ENCODE peak calls at places on chromosomes 16 and 17, in six cellular contexts. U is left ventricle myocardium inferior, V is astrocyte, X is sigmoid colon, C is Peyer's patch, W is heart left ventricle. F is an unnamed sample. For H3K9me3, the result is how much of the 10 kb centered on the place peaks cover.

GRCh38 chr17:57097832-57098421 is 12.9 kb downstream of the AKAP1 start:
- DNase-seq in U (no peak), V (peak), X (peak), C (no peak), W (peak), F (no peak)

GRCh38 chr16:1978476-1979120 is 2.7 kb downstream of the NOXO1 start:
- DNase-seq in U (no peak), V (no peak), X (no peak), C (peak), W (no peak), F (no peak)

GRCh38 chr16:17348826-17349225 is 121.9 kb downstream of the XYLT1 start:
- DNase-seq in U (no peak), V (no peak), X (no peak), C (no peak), W (no peak), F (no peak)

GRCh38 chr17:4597975-4598374 is 13.6 kb downstream of the SMTNL2 start:
- DNase-seq in U (peak), V (no peak), X (no peak), C (no peak), W (peak), F (no peak)

GRCh38 chr16:64892843-64893242 is 229.0 kb downstream of the CDH11 start:
- DNase-seq in U (no peak), V (peak), X (no peak), C (no peak), W (no peak), F (no peak)

GRCh38 chr16:67883872-67884261 is 818 bp upstream of the NRN1L start:
- DNase-seq in U (peak), V (no peak), X (peak), C (peak), W (peak), F (no peak)

GRCh38 chr17:74260525-74260850 is 13.5 kb upstream of the DNAI2 start:
- DNase-seq in U (no peak), V (no peak), X (no peak), C (no peak), W (no peak), F (no peak)

GRCh38 chr17:2094891-2095535 is 40.1 kb downstream of the HIC1 start:
- DNase-seq in U (peak), V (peak), X (peak), C (no peak), W (peak), F (no peak)

GRCh38 chr17:14297161-14297851 is 3.6 kb upstream of the HS3ST3B1 start:
- DNase-seq in U (peak), V (no peak), X (no peak), C (peak), W (peak), F (no peak)

GRCh38 chr16:14148569-14148968 is 77.5 kb downstream of the MRTFB start:
- DNase-seq in U (no peak), V (peak), X (no peak), C (no peak), W (no peak), F (no peak)

GRCh38 chr16:64089697-64090096 is 1032.2 kb downstream of the CDH11 start:
- DNase-seq in U (no peak), V (no peak), X (no peak), C (no peak), W (no peak), F (no peak)

GRCh38 chr17:74832421-74832820 is 27.3 kb downstream of the GRIN2C start:
- DNase-seq in U (no peak), V (no peak), X (no peak), C (no peak), W (no peak), F (no peak)

GRCh38 chr16:52128407-52128806 is 418.5 kb downstream of the TOX3 start:
- DNase-seq in U (no peak), V (no peak), X (no peak), C (no peak), W (no peak), F (no peak)

GRCh38 chr16:57252148-57252721 is 7.2 kb downstream of the ARL2BP start:
- DNase-seq in U (no peak), V (no peak), X (no peak), C (no peak), W (no peak), F (no peak)

GRCh38 chr17:5115673-5116651 is at the start of gene USP6:
- DNase-seq in U (no peak), V (no peak), X (no peak), C (no peak), W (no peak), F (peak)

GRCh38 chr17:927611-928461 is 51.7 kb downstream of the NXN start:
- DNase-seq in U (no peak), V (peak), X (peak), C (no peak), W (no peak), F (no peak)

GRCh38 chr16:27828671-27829070 is 234.8 kb downstream of the GSG1L start:
- DNase-seq in U (no peak), V (no peak), X (peak), C (peak), W (no peak), F (no peak)

GRCh38 chr17:56310780-56311179 is 157.5 kb downstream of the ANKFN1 start:
- DNase-seq in U (no peak), V (no peak), X (no peak), C (no peak), W (no peak), F (no peak)

GRCh38 chr17:34226011-34226410 is 29.1 kb upstream of the CCL2 start:
- DNase-seq in U (no peak), V (peak), X (no peak), C (no peak), W (no peak), F (no peak)

GRCh38 chr16:4288148-4288921 is 15.5 kb upstream of the TFAP4 start:
- DNase-seq in U (peak), V (peak), X (peak), C (peak), W (peak), F (no peak)

GRCh38 chr16:3971261-3971660 is 90.7 kb upstream of the CREBBP start:
- DNase-seq in U (no peak), V (peak), X (no peak), C (no peak), W (no peak), F (no peak)

GRCh38 chr17:45296003-45296832 is 20.6 kb downstream of the MAP3K14 start:
- DNase-seq in U (peak), V (peak), X (no peak), C (no peak), W (peak), F (no peak)

GRCh38 chr17:50151937-50152547 is 1.6 kb upstream of the PPP1R9B start:
- DNase-seq in U (peak), V (peak), X (peak), C (peak), W (peak), F (peak)

GRCh38 chr17:78174332-78174869 is 6.0 kb downstream of the SYNGR2 start:
- DNase-seq in U (peak), V (no peak), X (peak), C (peak), W (peak), F (no peak)

GRCh38 chr16:9790199-9790598 is 392.0 kb downstream of the GRIN2A start:
- DNase-seq in U (no peak), V (no peak), X (no peak), C (no peak), W (no peak), F (no peak)

GRCh38 chr16:672851-673250 is 2.6 kb upstream of the RHBDL1 start:
- DNase-seq in U (no peak), V (no peak), X (no peak), C (no peak), W (no peak), F (no peak)

GRCh38 chr16:1420111-1420539 is 422 bp downstream of the UQCC4 start:
- DNase-seq in U (no peak), V (no peak), X (no peak), C (peak), W (peak), F (no peak)

GRCh38 chr17:52138350-52138749 is 20.2 kb downstream of the CA10 start:
- DNase-seq in U (no peak), V (no peak), X (no peak), C (no peak), W (no peak), F (no peak)

GRCh38 chr16:71214771-71215381 is 15.6 kb downstream of the HYDIN start:
- DNase-seq in U (no peak), V (no peak), X (no peak), C (no peak), W (no peak), F (no peak)

GRCh38 chr17:10192963-10193362 is 5.4 kb downstream of the GAS7 start:
- DNase-seq in U (no peak), V (peak), X (no peak), C (no peak), W (peak), F (no peak)

GRCh38 chr16:48539485-48540221 is 70.3 kb downstream of the N4BP1 start:
- DNase-seq in U (no peak), V (no peak), X (peak), C (no peak), W (no peak), F (no peak)

GRCh38 chr17:65662166-65662565 is 100.7 kb upstream of the AXIN2 start:
- DNase-seq in U (no peak), V (peak), X (no peak), C (no peak), W (no peak), F (no peak)

GRCh38 chr16:56838622-56839337 is 26.2 kb upstream of the SLC12A3 start:
- DNase-seq in U (no peak), V (no peak), X (no peak), C (no peak), W (no peak), F (no peak)

GRCh38 chr17:54172654-54173316 is 350.1 kb downstream of the KIF2B start:
- DNase-seq in U (no peak), V (peak), X (no peak), C (no peak), W (no peak), F (no peak)
- TF ChIP-seq CTCF in U (peak), V (peak), X (peak), C (no peak), W (peak), F (peak)

GRCh38 chr17:16617481-16618060 is 36.1 kb downstream of the ZNF624 start:
- DNase-seq in U (no peak), V (no peak), X (no peak), C (no peak), W (no peak), F (no peak)

GRCh38 chr17:16623282-16623681 is 30.4 kb downstream of the ZNF624 start:
- DNase-seq in U (no peak), V (no peak), X (no peak), C (no peak), W (no peak), F (no peak)

GRCh38 chr17:16622540-16623277 is 30.9 kb downstream of the ZNF624 start:
- DNase-seq in U (no peak), V (no peak), X (no peak), C (no peak), W (no peak), F (no peak)
- H3K9me3 ChIP-seq in U (half or more), V (half or more), X (under half), C (half or more), W (half or more), F (under half)

DNA sequence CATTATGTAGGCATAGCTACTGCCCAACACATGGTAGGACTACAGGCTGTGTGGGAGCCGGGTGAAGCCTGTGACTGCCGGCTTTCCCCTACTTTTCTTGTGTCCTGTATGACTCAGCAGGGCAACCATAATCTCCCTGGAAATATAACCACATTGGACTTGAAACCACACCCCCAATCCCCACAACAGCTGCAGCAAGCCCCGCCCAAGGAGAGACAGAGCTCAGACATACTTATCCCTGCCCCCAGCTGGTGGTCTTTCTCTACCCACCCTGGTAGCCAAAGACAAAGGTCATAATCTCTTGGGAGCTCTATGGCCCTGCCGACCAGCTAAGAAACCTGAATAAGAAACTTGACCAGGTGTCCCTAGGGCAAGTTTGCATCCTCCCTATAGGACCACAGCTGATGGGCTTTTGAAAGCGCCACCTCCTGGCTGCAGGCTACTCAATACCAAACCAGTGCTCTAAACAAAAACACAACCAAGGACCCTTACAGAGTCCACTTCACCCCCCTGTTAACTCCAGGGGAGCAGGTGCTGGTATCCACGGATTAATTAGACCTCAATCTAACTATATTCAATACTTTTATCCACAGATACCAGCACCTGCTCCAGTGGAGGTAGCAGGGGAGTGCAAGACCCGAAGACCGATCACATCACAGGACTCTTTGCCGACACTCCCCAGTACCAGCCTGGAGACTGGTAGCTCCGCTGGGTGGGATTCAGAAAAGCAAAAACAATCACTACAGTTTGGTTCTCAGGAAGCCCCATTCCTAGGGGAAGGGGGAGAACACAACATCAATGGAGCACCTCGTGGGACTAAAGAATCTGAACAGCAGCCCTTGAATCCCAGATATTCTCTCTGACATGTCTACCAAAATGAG is 91.2 kb downstream of the IRX5 start:
- DNase-seq in U (no peak), V (peak), X (no peak), C (no peak), W (no peak), F (no peak)
- TF ChIP-seq CTCF in U (no peak), V (no peak), X (no peak), C (no peak), W (no peak), F (peak)

GRCh38 chr16:35184356-35184870 is 1725.0 kb downstream of the TP53TG3F start:
- DNase-seq in U (no peak), V (no peak), X (no peak), C (no peak), W (no peak), F (no peak)

GRCh38 chr16:35180970-35181369 is 1721.6 kb downstream of the TP53TG3F start:
- DNase-seq in U (no peak), V (no peak), X (no peak), C (no peak), W (no peak), F (no peak)

GRCh38 chr16:35181422-35182030 is 1722.1 kb downstream of the TP53TG3F start:
- DNase-seq in U (no peak), V (no peak), X (no peak), C (no peak), W (no peak), F (no peak)

GRCh38 chr16:35182943-35183550 is 1723.6 kb downstream of the TP53TG3F start:
- DNase-seq in U (no peak), V (no peak), X (no peak), C (peak), W (no peak), F (no peak)

GRCh38 chr16:35182043-35182677 is 1722.7 kb downstream of the TP53TG3F start:
- DNase-seq in U (no peak), V (no peak), X (no peak), C (no peak), W (no peak), F (no peak)
- H3K9me3 ChIP-seq in U (under half), V (under half), X (under half), C (under half), W (under half), F (under half)

DNA sequence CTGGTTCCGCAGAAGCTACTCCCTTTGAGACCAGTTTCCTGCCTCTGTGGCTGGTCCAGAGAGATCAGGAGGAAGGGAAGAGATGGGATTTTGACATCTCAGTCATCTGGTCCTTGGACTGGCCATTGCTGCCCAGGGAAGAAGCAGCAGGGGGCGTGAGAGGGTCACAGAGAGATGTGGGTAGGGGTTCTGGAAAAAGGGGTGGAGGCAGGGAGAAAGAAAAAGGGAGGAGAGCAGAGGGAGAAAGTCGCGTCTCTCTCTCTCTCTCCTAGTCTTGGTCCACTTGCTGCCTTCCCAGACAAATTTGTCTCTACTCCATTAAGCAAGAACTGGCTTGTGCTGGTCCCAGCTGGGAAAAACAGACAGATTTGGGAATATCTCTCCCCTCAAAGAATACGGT is 4.4 kb downstream of the SHBG start:
- DNase-seq in U (peak), V (no peak), X (no peak), C (no peak), W (peak), F (no peak)
- TF ChIP-seq CTCF in U (peak), V (peak), X (peak), C (peak), W (peak), F (peak)

GRCh38 chr17:27089929-27090247 is 204.0 kb upstream of the WSB1 start:
- DNase-seq in U (no peak), V (no peak), X (no peak), C (no peak), W (no peak), F (no peak)

GRCh38 chr17:27086526-27086925 is 207.4 kb upstream of the WSB1 start:
- DNase-seq in U (no peak), V (no peak), X (no peak), C (no peak), W (no peak), F (no peak)

GRCh38 chr17:27085517-27085916 is 208.4 kb upstream of the WSB1 start:
- DNase-seq in U (no peak), V (no peak), X (no peak), C (no peak), W (no peak), F (no peak)

GRCh38 chr17:27088767-27089078 is 205.2 kb upstream of the WSB1 start:
- DNase-seq in U (no peak), V (no peak), X (no peak), C (no peak), W (no peak), F (no peak)

DNA sequence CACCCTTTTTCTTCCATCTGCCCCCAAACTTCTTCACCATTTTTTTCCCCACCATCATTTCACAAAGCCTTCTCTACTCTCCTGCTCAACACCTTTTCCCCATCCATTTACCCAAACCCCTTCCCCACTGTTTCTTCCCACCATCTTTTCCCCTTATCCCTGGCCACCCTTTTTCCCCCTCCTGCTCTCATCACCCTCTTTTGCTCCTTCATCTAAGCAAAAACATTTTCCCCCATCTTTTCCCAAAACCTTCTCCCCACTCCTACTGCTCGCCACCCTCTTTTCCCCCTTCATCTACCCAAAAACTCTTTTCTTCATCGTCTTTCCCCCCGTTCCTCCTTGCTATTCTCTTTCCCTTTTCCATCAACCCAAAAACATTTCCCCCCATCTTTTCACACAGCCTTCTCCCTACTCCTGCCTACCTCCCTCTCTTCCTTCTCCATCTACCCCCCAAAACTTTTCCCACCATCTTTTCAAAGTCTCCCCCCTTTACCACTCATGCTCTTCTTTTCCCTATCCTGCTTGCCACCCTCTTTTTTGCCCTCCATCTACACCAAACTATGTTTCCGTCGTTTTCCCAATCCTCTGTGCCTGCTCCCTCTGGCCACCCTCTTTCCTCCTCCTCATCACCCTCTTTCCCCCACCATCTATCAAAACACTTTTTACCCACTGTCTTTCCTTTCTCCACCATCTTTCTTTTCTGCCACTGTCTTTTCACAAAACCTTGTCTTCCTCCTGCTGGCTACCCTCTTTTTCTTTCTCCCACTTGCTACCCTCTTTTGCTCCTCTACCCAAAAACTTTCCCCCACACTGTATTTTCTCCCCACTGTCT is 205.8 kb upstream of the WSB1 start:
- DNase-seq in U (no peak), V (no peak), X (no peak), C (no peak), W (no peak), F (no peak)
- H3K9me3 ChIP-seq in U (under half), V (under half), X (under half), C (under half), W (under half), F (under half)

F was measured in RWPE2.